ENCODE peak calls at places on chromosomes 11 and 22, in seven cellular contexts. I, Q, H, D, P, M and T are unnamed samples.

GRCh38 chr22:38760477-38761201 is 4.8 kb upstream of the SUN2 start:
- DNase-seq in I (peak), Q (peak), H (peak), D (peak), P (no peak), M (peak), T (peak)

GRCh38 chr11:819129-819931 is 616 bp downstream of the PNPLA2 start:
- DNase-seq in I (peak), Q (peak), H (peak), D (peak), P (peak), M (peak), T (peak)

GRCh38 chr11:128688031-128688713 is 5.7 kb upstream of the FLI1 start:
- DNase-seq in I (no peak), Q (no peak), H (no peak), D (no peak), P (no peak), M (no peak), T (no peak)

GRCh38 chr11:57248780-57249383 is 11.8 kb upstream of the APLNR start:
- DNase-seq in I (peak), Q (peak), H (peak), D (peak), P (peak), M (peak), T (peak)

GRCh38 chr11:2310786-2311455 is 9.1 kb downstream of the TSPAN32 start:
- DNase-seq in I (peak), Q (no peak), H (no peak), D (no peak), P (no peak), M (no peak), T (no peak)

GRCh38 chr11:32580967-32581366 is 2.7 kb upstream of the EIF3M start:
- DNase-seq in I (peak), Q (peak), H (peak), D (peak), P (no peak), M (no peak), T (no peak)

GRCh38 chr11:66937334-66937733 is 20.8 kb downstream of the PC start:
- DNase-seq in I (no peak), Q (no peak), H (no peak), D (no peak), P (no peak), M (no peak), T (no peak)

GRCh38 chr11:122253541-122254317 is 137.7 kb upstream of the BLID start:
- DNase-seq in I (peak), Q (peak), H (no peak), D (peak), P (no peak), M (no peak), T (no peak)

GRCh38 chr11:34650528-34650927 is 29.6 kb downstream of the EHF start:
- DNase-seq in I (no peak), Q (peak), H (no peak), D (peak), P (peak), M (no peak), T (no peak)

GRCh38 chr11:16239130-16240105 is 116.9 kb downstream of the SOX6 start:
- DNase-seq in I (peak), Q (no peak), H (no peak), D (no peak), P (no peak), M (peak), T (no peak)

DNA sequence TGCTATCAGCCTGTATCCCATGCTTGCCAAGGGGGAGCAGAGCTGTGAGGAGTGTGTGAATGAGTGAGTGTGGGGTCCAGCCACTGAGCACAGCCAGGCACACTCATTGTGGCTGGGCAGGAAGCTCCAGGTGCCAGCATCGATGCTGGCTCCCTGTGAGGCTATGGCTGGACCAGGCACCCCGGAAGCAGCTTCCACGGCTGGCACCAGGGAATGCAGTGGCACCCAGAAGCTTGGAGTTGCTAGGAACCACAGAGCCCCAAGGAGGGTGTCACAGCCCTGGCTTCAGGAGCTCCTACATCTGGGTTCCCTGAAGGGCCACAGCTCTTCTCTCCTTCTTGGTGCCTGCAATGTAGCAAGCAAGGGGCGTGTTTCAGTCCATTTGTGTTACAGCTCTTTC is 625.9 kb upstream of the RAG2 start:
- DNase-seq in I (no peak), Q (no peak), H (no peak), D (no peak), P (no peak), M (no peak), T (no peak)
- H3K4me3 ChIP-seq in I (no peak), Q (no peak), H (no peak), D (no peak), P (no peak), M (no peak), T (no peak)

GRCh38 chr11:102807921-102808320 is 10.0 kb upstream of the MMP1 start:
- DNase-seq in I (no peak), Q (peak), H (peak), D (peak), P (peak), M (no peak), T (peak)
- TF ChIP-seq CTCF in I (no peak), Q (peak), H (peak), D (peak), P (peak), M (peak), T (peak)

DNA sequence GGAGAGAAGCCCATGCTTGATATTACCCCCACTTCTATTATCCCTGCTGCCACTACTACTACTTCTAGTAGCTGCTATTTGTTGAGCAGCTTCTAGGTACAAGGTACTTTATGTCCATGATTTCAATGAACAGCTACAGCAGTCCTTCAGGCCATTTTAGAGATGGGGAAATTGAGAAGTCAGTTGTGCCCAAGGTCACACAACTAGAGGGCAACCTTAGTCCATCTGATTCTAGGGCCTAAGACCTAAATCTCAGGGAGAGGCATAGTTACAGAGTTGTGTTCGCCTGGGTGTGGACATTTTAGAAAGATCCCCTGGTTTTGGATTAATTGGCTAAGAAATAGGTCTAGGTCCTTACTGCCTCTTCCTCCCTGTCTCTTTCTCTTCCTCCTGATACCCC is 52.3 kb downstream of the MICAL2 start:
- DNase-seq in I (no peak), Q (no peak), H (no peak), D (no peak), P (no peak), M (no peak), T (no peak)
- H3K4me3 ChIP-seq in I (no peak), Q (no peak), H (no peak), D (no peak), P (no peak), M (no peak), T (no peak)

GRCh38 chr11:23021287-23021863 is 161.1 kb upstream of the CCDC179 start:
- DNase-seq in I (peak), Q (peak), H (peak), D (peak), P (peak), M (peak), T (peak)
- TF ChIP-seq CTCF in I (peak), Q (peak), H (peak), D (peak), P (peak), M (peak), T (peak)

GRCh38 chr22:30882181-30882771 is 86.3 kb downstream of the MORC2 start:
- DNase-seq in I (no peak), Q (no peak), H (no peak), D (no peak), P (no peak), M (no peak), T (no peak)

GRCh38 chr22:30880181-30880601 is 88.4 kb downstream of the MORC2 start:
- DNase-seq in I (no peak), Q (no peak), H (no peak), D (no peak), P (no peak), M (no peak), T (no peak)

GRCh38 chr22:30880847-30881246 is 87.7 kb downstream of the MORC2 start:
- DNase-seq in I (no peak), Q (no peak), H (no peak), D (no peak), P (no peak), M (no peak), T (no peak)

GRCh38 chr22:30882974-30883533 is 85.5 kb downstream of the MORC2 start:
- DNase-seq in I (no peak), Q (no peak), H (no peak), D (no peak), P (no peak), M (no peak), T (no peak)

GRCh38 chr22:30881361-30882180 is 87.0 kb downstream of the MORC2 start:
- DNase-seq in I (peak), Q (no peak), H (peak), D (no peak), P (no peak), M (peak), T (no peak)
- H3K4me3 ChIP-seq in I (no peak), Q (no peak), H (peak), D (no peak), P (no peak), M (no peak), T (no peak)

GRCh38 chr22:21984793-21985192 is 2.2 kb upstream of the TOP3B start:
- DNase-seq in I (peak), Q (peak), H (no peak), D (peak), P (no peak), M (peak), T (peak)
- TF ChIP-seq CTCF in I (peak), Q (peak), H (peak), D (peak), P (peak), M (peak), T (peak)

GRCh38 chr11:69288883-69289242 is 5.1 kb upstream of the MYEOV start:
- DNase-seq in I (no peak), Q (no peak), H (no peak), D (no peak), P (no peak), M (no peak), T (no peak)
- H3K4me3 ChIP-seq in I (no peak), Q (no peak), H (no peak), D (no peak), P (no peak), M (no peak), T (no peak)

DNA sequence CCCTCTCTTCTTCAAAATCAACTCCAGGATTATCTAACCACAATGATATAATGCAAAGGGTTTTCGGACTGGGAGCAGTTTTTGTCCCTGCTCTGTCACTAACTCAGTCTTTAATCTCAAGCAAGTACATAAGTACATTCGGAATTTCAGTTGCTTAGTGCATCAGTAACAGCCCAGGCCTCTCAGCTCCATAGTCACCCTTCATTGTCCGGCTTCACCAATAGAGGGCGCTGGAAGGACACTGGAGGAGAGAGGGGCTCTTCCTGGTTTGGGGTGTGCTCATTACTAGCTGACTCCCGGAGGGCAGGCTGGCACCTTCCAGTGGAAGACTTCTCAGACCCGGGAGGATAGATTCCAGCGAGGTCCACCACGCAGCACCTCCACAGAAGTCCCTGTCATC is 90.4 kb upstream of the PDGFD start:
- DNase-seq in I (peak), Q (peak), H (peak), D (peak), P (peak), M (peak), T (peak)
- TF ChIP-seq CTCF in I (peak), Q (peak), H (peak), D (peak), P (peak), M (peak), T (peak)

GRCh38 chr11:109421981-109422590 is at the start of gene C11orf87:
- DNase-seq in I (peak), Q (no peak), H (no peak), D (no peak), P (peak), M (peak), T (no peak)
- H3K4me3 ChIP-seq in I (peak), Q (peak), H (no peak), D (peak), P (peak), M (peak), T (peak)

GRCh38 chr22:28497188-28497587 is 182.5 kb downstream of the TTC28 start:
- DNase-seq in I (peak), Q (peak), H (no peak), D (no peak), P (no peak), M (no peak), T (no peak)
- TF ChIP-seq CTCF in I (no peak), Q (peak), H (no peak), D (no peak), P (no peak), M (no peak), T (no peak)